ENCODE peak calls at places on chromosomes 3 and 15, in five cellular contexts. One of them, this sample, is unnamed.

GRCh38 chr15:84702961-84703482 is 12.9 kb downstream of the SEC11A start:
- DNase-seq in activated T-cell treated with anti-CD3 and anti-CD28 coated beads, Interleukin-2, amount 50 U/mL, for 1 hour: no peak
- DNase-seq in ELR: no peak
- DNase-seq in AG20443: peak; percentile 40
- DNase-seq in ELF-1: no peak
- DNase-seq in this sample: no peak

GRCh38 chr15:51460796-51461195 is 119.3 kb downstream of the GLDN start:
- DNase-seq in ELF-1: no peak
- DNase-seq in ELR: no peak
- DNase-seq in AG20443: no peak
- DNase-seq in activated T-cell treated with anti-CD3 and anti-CD28 coated beads, Interleukin-2, amount 50 U/mL, for 1 hour: no peak
- DNase-seq in this sample: no peak

GRCh38 chr3:149726716-149727407 is 25.4 kb downstream of the COMMD2 start:
- DNase-seq in ELR: no peak
- DNase-seq in AG20443: peak; percentile 26
- DNase-seq in ELF-1: no peak
- DNase-seq in activated T-cell treated with anti-CD3 and anti-CD28 coated beads, Interleukin-2, amount 50 U/mL, for 1 hour: no peak
- DNase-seq in this sample: no peak

GRCh38 chr3:132555316-132556035 is 41.6 kb upstream of the ACKR4 start:
- DNase-seq in AG20443: no peak
- DNase-seq in ELF-1: no peak
- DNase-seq in ELR: no peak
- DNase-seq in activated T-cell treated with anti-CD3 and anti-CD28 coated beads, Interleukin-2, amount 50 U/mL, for 1 hour: no peak
- DNase-seq in this sample: no peak

GRCh38 chr15:52733078-52733477 is 53.9 kb upstream of the ATOSA start:
- DNase-seq in ELF-1: no peak
- DNase-seq in activated T-cell treated with anti-CD3 and anti-CD28 coated beads, Interleukin-2, amount 50 U/mL, for 1 hour: no peak
- DNase-seq in ELR: no peak
- DNase-seq in AG20443: no peak
- DNase-seq in this sample: no peak

GRCh38 chr3:111708157-111708771 is 113.1 kb upstream of the ZBED2 start:
- DNase-seq in activated T-cell treated with anti-CD3 and anti-CD28 coated beads, Interleukin-2, amount 50 U/mL, for 1 hour: no peak
- DNase-seq in AG20443: no peak
- DNase-seq in ELR: no peak
- DNase-seq in ELF-1: no peak
- DNase-seq in this sample: no peak

GRCh38 chr15:88727439-88727838 is 75.8 kb upstream of the ACAN start:
- DNase-seq in activated T-cell treated with anti-CD3 and anti-CD28 coated beads, Interleukin-2, amount 50 U/mL, for 1 hour: no peak
- DNase-seq in ELF-1: peak; percentile 13
- DNase-seq in ELR: no peak
- DNase-seq in AG20443: no peak
- DNase-seq in this sample: no peak

GRCh38 chr15:77851696-77852095 is 219.0 kb upstream of the LINGO1 start:
- DNase-seq in ELR: no peak
- DNase-seq in ELF-1: no peak
- DNase-seq in activated T-cell treated with anti-CD3 and anti-CD28 coated beads, Interleukin-2, amount 50 U/mL, for 1 hour: no peak
- DNase-seq in AG20443: no peak
- DNase-seq in this sample: no peak

GRCh38 chr3:61568127-61568526 is 6.8 kb downstream of the PTPRG start:
- DNase-seq in activated T-cell treated with anti-CD3 and anti-CD28 coated beads, Interleukin-2, amount 50 U/mL, for 1 hour: no peak
- DNase-seq in AG20443: no peak
- DNase-seq in ELR: no peak
- DNase-seq in ELF-1: no peak
- DNase-seq in this sample: no peak

GRCh38 chr3:14274999-14275961 is 96.7 kb downstream of the LSM3 start:
- DNase-seq in AG20443: no peak
- DNase-seq in ELF-1: peak; percentile 60
- DNase-seq in activated T-cell treated with anti-CD3 and anti-CD28 coated beads, Interleukin-2, amount 50 U/mL, for 1 hour: no peak
- DNase-seq in ELR: peak; percentile 35
- DNase-seq in this sample: no peak

GRCh38 chr15:81749667-81750360 is 296.0 kb downstream of the MEX3B start:
- DNase-seq in AG20443: no peak
- DNase-seq in ELR: no peak
- DNase-seq in ELF-1: no peak
- DNase-seq in activated T-cell treated with anti-CD3 and anti-CD28 coated beads, Interleukin-2, amount 50 U/mL, for 1 hour: no peak
- DNase-seq in this sample: no peak

GRCh38 chr15:49712846-49713450 is 92.1 kb downstream of the DTWD1 start:
- DNase-seq in activated T-cell treated with anti-CD3 and anti-CD28 coated beads, Interleukin-2, amount 50 U/mL, for 1 hour: no peak
- DNase-seq in ELR: no peak
- DNase-seq in AG20443: no peak
- DNase-seq in ELF-1: no peak
- DNase-seq in this sample: no peak

GRCh38 chr3:70242297-70242868 is 70.1 kb downstream of the MDFIC2 start:
- DNase-seq in activated T-cell treated with anti-CD3 and anti-CD28 coated beads, Interleukin-2, amount 50 U/mL, for 1 hour: no peak
- DNase-seq in AG20443: no peak
- DNase-seq in ELR: no peak
- DNase-seq in ELF-1: no peak
- DNase-seq in this sample: no peak

GRCh38 chr3:160649596-160649995 is 27.4 kb upstream of the ARL14 start:
- DNase-seq in ELR: no peak
- DNase-seq in ELF-1: no peak
- DNase-seq in activated T-cell treated with anti-CD3 and anti-CD28 coated beads, Interleukin-2, amount 50 U/mL, for 1 hour: no peak
- DNase-seq in AG20443: no peak
- DNase-seq in this sample: no peak

GRCh38 chr15:41985236-41986160 is 13.1 kb upstream of the EHD4 start:
- DNase-seq in ELR: no peak
- DNase-seq in AG20443: no peak
- DNase-seq in activated T-cell treated with anti-CD3 and anti-CD28 coated beads, Interleukin-2, amount 50 U/mL, for 1 hour: no peak
- DNase-seq in ELF-1: no peak
- DNase-seq in this sample: no peak

GRCh38 chr3:46393554-46394434 is 13.1 kb downstream of the CCR5AS start:
- DNase-seq in ELR: peak; percentile 61
- DNase-seq in activated T-cell treated with anti-CD3 and anti-CD28 coated beads, Interleukin-2, amount 50 U/mL, for 1 hour: no peak
- DNase-seq in ELF-1: peak; percentile 67
- DNase-seq in AG20443: no peak
- DNase-seq in this sample: no peak

GRCh38 chr3:105354429-105354828 is 12.3 kb upstream of the ALCAM start:
- DNase-seq in AG20443: no peak
- DNase-seq in activated T-cell treated with anti-CD3 and anti-CD28 coated beads, Interleukin-2, amount 50 U/mL, for 1 hour: no peak
- DNase-seq in ELR: peak; percentile 52
- DNase-seq in ELF-1: peak; percentile 81
- DNase-seq in this sample: no peak

GRCh38 chr3:71050521-71051258 is 532.8 kb downstream of the FOXP1 start:
- DNase-seq in AG20443: peak; percentile 27
- DNase-seq in ELF-1: no peak
- DNase-seq in ELR: no peak
- DNase-seq in activated T-cell treated with anti-CD3 and anti-CD28 coated beads, Interleukin-2, amount 50 U/mL, for 1 hour: no peak
- DNase-seq in this sample: no peak

GRCh38 chr15:82647045-82647834 is at the start of gene CPEB1:
- DNase-seq in ELR: peak; percentile 24
- DNase-seq in AG20443: peak; percentile 91
- DNase-seq in ELF-1: peak; percentile 30
- DNase-seq in activated T-cell treated with anti-CD3 and anti-CD28 coated beads, Interleukin-2, amount 50 U/mL, for 1 hour: peak; percentile 61
- DNase-seq in this sample: no peak

GRCh38 chr3:150975992-150976368 is 3.5 kb upstream of the CLRN1 start:
- DNase-seq in ELR: no peak
- DNase-seq in ELF-1: no peak
- DNase-seq in AG20443: no peak
- DNase-seq in activated T-cell treated with anti-CD3 and anti-CD28 coated beads, Interleukin-2, amount 50 U/mL, for 1 hour: no peak
- DNase-seq in this sample: no peak

GRCh38 chr3:15151166-15151565 is 52.2 kb upstream of the RBSN start:
- DNase-seq in AG20443: no peak
- DNase-seq in activated T-cell treated with anti-CD3 and anti-CD28 coated beads, Interleukin-2, amount 50 U/mL, for 1 hour: no peak
- DNase-seq in ELF-1: no peak
- DNase-seq in ELR: no peak
- DNase-seq in this sample: no peak

GRCh38 chr3:123610331-123610730 is 25.5 kb upstream of the HACD2 start:
- DNase-seq in activated T-cell treated with anti-CD3 and anti-CD28 coated beads, Interleukin-2, amount 50 U/mL, for 1 hour: no peak
- DNase-seq in ELR: no peak
- DNase-seq in ELF-1: no peak
- DNase-seq in AG20443: no peak
- DNase-seq in this sample: no peak

GRCh38 chr15:93942140-93942808 is 289.1 kb upstream of the MCTP2 start:
- DNase-seq in AG20443: no peak
- DNase-seq in ELR: no peak
- DNase-seq in activated T-cell treated with anti-CD3 and anti-CD28 coated beads, Interleukin-2, amount 50 U/mL, for 1 hour: no peak
- DNase-seq in ELF-1: no peak
- DNase-seq in this sample: no peak

This sample was measured in smooth muscle cell of the brain vasculature.